ENCODE peak calls at places on chromosomes 1 and 21, in five cellular contexts. K is NCI-H524 treated with DMSO at 0.1 percent for 48 hours, C is left ventricle myocardium superior, N is heart left ventricle, B is NCI-H1092. W is an unnamed sample.

GRCh38 chr1:183287191-183287675 is 101.2 kb downstream of the LAMC2 start:
- DNase-seq in K (no peak), C (peak; percentile 89), N (peak; percentile 94), B (no peak), W (peak; percentile 85)

GRCh38 chr21:34881421-34881820 is 167.7 kb downstream of the RUNX1 start:
- DNase-seq in K (no peak), C (no peak), N (no peak), B (no peak), W (no peak)

GRCh38 chr1:225418059-225418458 is 9.8 kb downstream of the LBR start:
- DNase-seq in K (no peak), C (no peak), N (no peak), B (peak; percentile 9), W (no peak)

GRCh38 chr1:243842978-243843490 is 7.0 kb downstream of the AKT3 start:
- DNase-seq in K (no peak), C (no peak), N (no peak), B (no peak), W (no peak)

GRCh38 chr1:194372266-194372665 is 1185.9 kb upstream of the B3GALT2 start:
- DNase-seq in K (no peak), C (no peak), N (no peak), B (no peak), W (no peak)

GRCh38 chr1:2314297-2314802 is 77.0 kb downstream of the MORN1 start:
- DNase-seq in K (no peak), C (peak; percentile 81), N (peak; percentile 80), B (no peak), W (peak; percentile 72)

GRCh38 chr1:223500560-223501425 is 107.6 kb downstream of the CCDC185 start:
- DNase-seq in K (no peak), C (no peak), N (no peak), B (no peak), W (no peak)

GRCh38 chr21:33254766-33255165 is 11.4 kb upstream of the IL10RB start:
- DNase-seq in K (no peak), C (no peak), N (no peak), B (no peak), W (no peak)

GRCh38 chr1:198922638-198923430 is 284.0 kb downstream of the PTPRC start:
- DNase-seq in K (no peak), C (no peak), N (no peak), B (no peak), W (no peak)

GRCh38 chr1:117571496-117571895 is 34.4 kb upstream of the TENT5C start:
- DNase-seq in K (no peak), C (no peak), N (no peak), B (no peak), W (no peak)

GRCh38 chr1:171801395-171801990 is 20.0 kb downstream of the METTL13 start:
- DNase-seq in K (no peak), C (no peak), N (no peak), B (peak; percentile 39), W (no peak)

GRCh38 chr1:13512472-13512871 is 1.3 kb downstream of the LRRC38 start:
- DNase-seq in K (no peak), C (no peak), N (no peak), B (no peak), W (no peak)

GRCh38 chr1:58608297-58608696 is 31.2 kb upstream of the TACSTD2 start:
- DNase-seq in K (no peak), C (no peak), N (no peak), B (no peak), W (no peak)

GRCh38 chr1:235279627-235280194 is 48.3 kb downstream of the ARID4B start:
- DNase-seq in K (no peak), C (no peak), N (no peak), B (no peak), W (no peak)

GRCh38 chr1:177629526-177629925 is 340.3 kb downstream of the SEC16B start:
- DNase-seq in K (no peak), C (no peak), N (no peak), B (no peak), W (no peak)

GRCh38 chr1:57088689-57089088 is 122.9 kb upstream of the C8B start:
- DNase-seq in K (no peak), C (no peak), N (no peak), B (no peak), W (no peak)

GRCh38 chr1:234953655-234954420 is 174.8 kb downstream of the TOMM20 start:
- DNase-seq in K (no peak), C (no peak), N (no peak), B (no peak), W (no peak)

GRCh38 chr1:42290130-42290529 is 44.9 kb downstream of the FOXJ3 start:
- DNase-seq in K (no peak), C (no peak), N (no peak), B (no peak), W (no peak)